ENCODE peak calls at places on chromosomes 2 and 18, in four cellular contexts. One of them, this sample, is unnamed. For H3K27me3, the result is how much of the 10 kb centered on the place peaks cover.

GRCh38 chr2:170039401-170040172 is 138.4 kb upstream of the MYO3B start:
- DNase-seq in right lobe of liver: no peak
- DNase-seq in GM12878: no peak
- DNase-seq in body of pancreas: no peak
- DNase-seq in this sample: no peak

GRCh38 chr2:217289909-217290283 is 430.0 kb upstream of the TNP1 start:
- DNase-seq in right lobe of liver: no peak
- DNase-seq in body of pancreas: peak
- DNase-seq in GM12878: no peak
- DNase-seq in this sample: peak

GRCh38 chr2:231714639-231715498 is 6.5 kb downstream of the PTMA start:
- DNase-seq in body of pancreas: peak
- DNase-seq in right lobe of liver: peak
- DNase-seq in GM12878: peak
- DNase-seq in this sample: peak

GRCh38 chr2:232316382-232317190 is 62.0 kb upstream of the ALPP start:
- DNase-seq in GM12878: no peak
- DNase-seq in body of pancreas: no peak
- DNase-seq in right lobe of liver: no peak
- DNase-seq in this sample: no peak

GRCh38 chr2:175004730-175004979 is 526 bp downstream of the CHN1 start:
- DNase-seq in GM12878: no peak
- DNase-seq in right lobe of liver: no peak
- DNase-seq in body of pancreas: peak
- DNase-seq in this sample: peak

GRCh38 chr2:9333591-9334171 is 89.6 kb downstream of the ITGB1BP1 start:
- DNase-seq in GM12878: no peak
- DNase-seq in body of pancreas: peak
- DNase-seq in right lobe of liver: peak
- DNase-seq in this sample: peak

GRCh38 chr18:32698148-32698547 is 74.7 kb downstream of the KLHL14 start:
- DNase-seq in right lobe of liver: no peak
- DNase-seq in body of pancreas: no peak
- DNase-seq in GM12878: no peak
- DNase-seq in this sample: no peak

GRCh38 chr2:235658371-235659174 is 164.7 kb downstream of the AGAP1 start:
- DNase-seq in right lobe of liver: no peak
- DNase-seq in body of pancreas: no peak
- DNase-seq in GM12878: no peak
- DNase-seq in this sample: no peak

GRCh38 chr2:10389596-10389995 is 58.5 kb downstream of the ODC1 start:
- DNase-seq in body of pancreas: no peak
- DNase-seq in right lobe of liver: no peak
- DNase-seq in GM12878: no peak
- DNase-seq in this sample: no peak

GRCh38 chr2:237150831-237151230 is 65.1 kb downstream of the COPS8 start:
- DNase-seq in right lobe of liver: no peak
- DNase-seq in GM12878: no peak
- DNase-seq in body of pancreas: no peak
- DNase-seq in this sample: no peak

GRCh38 chr2:230225486-230225885 is at the start of gene SP140:
- DNase-seq in right lobe of liver: no peak
- DNase-seq in body of pancreas: peak
- DNase-seq in GM12878: peak
- DNase-seq in this sample: no peak

GRCh38 chr2:161028581-161028980 is 131.6 kb upstream of the TANK start:
- DNase-seq in body of pancreas: no peak
- DNase-seq in right lobe of liver: no peak
- DNase-seq in GM12878: no peak
- DNase-seq in this sample: no peak

GRCh38 chr2:157355618-157356017 is 30.0 kb upstream of the ERMN start:
- DNase-seq in GM12878: no peak
- DNase-seq in body of pancreas: no peak
- DNase-seq in right lobe of liver: no peak
- DNase-seq in this sample: no peak

GRCh38 chr18:32019251-32019943 is 772 bp downstream of the RNF125 start:
- DNase-seq in GM12878: no peak
- DNase-seq in right lobe of liver: peak
- DNase-seq in body of pancreas: peak
- DNase-seq in this sample: peak

GRCh38 chr2:27884546-27884945 is 5.6 kb downstream of the RBKS start:
- DNase-seq in body of pancreas: no peak
- DNase-seq in GM12878: no peak
- DNase-seq in right lobe of liver: no peak
- DNase-seq in this sample: no peak

GRCh38 chr2:239165206-239165831 is 235.5 kb downstream of the HDAC4 start:
- DNase-seq in body of pancreas: no peak
- DNase-seq in right lobe of liver: peak
- DNase-seq in GM12878: no peak
- DNase-seq in this sample: no peak

GRCh38 chr2:102048465-102048864 is 56.7 kb downstream of the IL1R2 start:
- DNase-seq in right lobe of liver: no peak
- DNase-seq in GM12878: no peak
- DNase-seq in body of pancreas: no peak
- DNase-seq in this sample: peak

GRCh38 chr2:18976112-18976961 is 382.1 kb downstream of the OSR1 start:
- DNase-seq in right lobe of liver: no peak
- DNase-seq in GM12878: no peak
- DNase-seq in body of pancreas: no peak
- DNase-seq in this sample: no peak

GRCh38 chr18:24417465-24417864 is 9.0 kb upstream of the IMPACT start:
- DNase-seq in body of pancreas: no peak
- DNase-seq in GM12878: no peak
- DNase-seq in right lobe of liver: no peak
- DNase-seq in this sample: no peak

GRCh38 chr2:84297155-84297554 is 161.9 kb downstream of the SUCLG1 start:
- DNase-seq in body of pancreas: no peak
- DNase-seq in GM12878: no peak
- DNase-seq in right lobe of liver: no peak
- DNase-seq in this sample: no peak

GRCh38 chr18:74930616-74931015 is 278.3 kb downstream of the PTGR3 start:
- DNase-seq in right lobe of liver: no peak
- DNase-seq in body of pancreas: no peak
- DNase-seq in GM12878: no peak
- DNase-seq in this sample: no peak

GRCh38 chr18:74935411-74935810 is 273.5 kb downstream of the PTGR3 start:
- DNase-seq in GM12878: no peak
- DNase-seq in right lobe of liver: no peak
- DNase-seq in body of pancreas: no peak
- DNase-seq in this sample: no peak

GRCh38 chr18:74929110-74929509 is 279.8 kb downstream of the PTGR3 start:
- DNase-seq in right lobe of liver: no peak
- DNase-seq in GM12878: no peak
- DNase-seq in body of pancreas: peak
- DNase-seq in this sample: peak

GRCh38 chr18:74936343-74936742 is 272.6 kb downstream of the PTGR3 start:
- DNase-seq in body of pancreas: no peak
- DNase-seq in right lobe of liver: no peak
- DNase-seq in GM12878: no peak
- DNase-seq in this sample: no peak

GRCh38 chr18:74933930-74934329 is 275.0 kb downstream of the PTGR3 start:
- DNase-seq in body of pancreas: no peak
- DNase-seq in GM12878: no peak
- DNase-seq in right lobe of liver: no peak
- DNase-seq in this sample: no peak
- H3K27ac ChIP-seq in body of pancreas: no peak
- H3K27ac ChIP-seq in GM12878: no peak
- H3K27ac ChIP-seq in right lobe of liver: no peak
- H3K27ac ChIP-seq in this sample: no peak

GRCh38 chr2:44928660-44929471 is 12.6 kb upstream of the SIX3 start:
- DNase-seq in body of pancreas: no peak
- DNase-seq in GM12878: no peak
- DNase-seq in right lobe of liver: no peak
- DNase-seq in this sample: no peak
- H3K27me3 ChIP-seq in body of pancreas: under half
- H3K27me3 ChIP-seq in GM12878: under half
- H3K27me3 ChIP-seq in right lobe of liver: under half
- H3K27me3 ChIP-seq in this sample: half or more

GRCh38 chr2:11789243-11789642 is 42.8 kb downstream of the LPIN1 start:
- DNase-seq in GM12878: no peak
- DNase-seq in body of pancreas: no peak
- DNase-seq in right lobe of liver: no peak
- DNase-seq in this sample: no peak
- TF ChIP-seq POLR2A in GM12878: no peak
- TF ChIP-seq POLR2A in body of pancreas: no peak
- TF ChIP-seq POLR2A in right lobe of liver: no peak
- TF ChIP-seq POLR2A in this sample: no peak

GRCh38 chr2:137942785-137943034 is 21.6 kb upstream of the HNMT start:
- DNase-seq in body of pancreas: no peak
- DNase-seq in right lobe of liver: no peak
- DNase-seq in GM12878: no peak
- DNase-seq in this sample: no peak
- H3K27ac ChIP-seq in body of pancreas: no peak
- H3K27ac ChIP-seq in right lobe of liver: peak
- H3K27ac ChIP-seq in GM12878: no peak
- H3K27ac ChIP-seq in this sample: no peak

DNA sequence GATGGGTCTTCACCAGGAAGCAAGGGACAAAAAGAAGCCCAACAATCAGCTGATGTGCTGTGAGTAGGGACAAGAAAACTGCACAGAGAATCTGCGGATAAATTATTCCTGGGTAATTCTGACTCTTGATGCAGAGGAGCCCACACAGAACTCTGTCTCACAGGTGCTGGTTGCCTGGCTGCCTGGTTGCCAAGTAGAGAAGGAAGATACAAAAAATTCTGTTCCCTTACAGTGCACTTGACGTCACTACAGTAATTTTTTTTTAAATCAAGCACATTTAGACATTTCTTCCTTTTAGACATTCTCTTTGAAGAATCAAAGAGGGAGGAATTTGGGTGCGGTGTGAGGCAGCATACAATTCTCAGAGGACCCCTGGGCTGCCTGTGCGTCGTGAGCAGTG is 152.1 kb upstream of the SIX3 start:
- DNase-seq in right lobe of liver: no peak
- DNase-seq in GM12878: no peak
- DNase-seq in body of pancreas: no peak
- DNase-seq in this sample: no peak
- H3K27me3 ChIP-seq in right lobe of liver: under half
- H3K27me3 ChIP-seq in GM12878: under half
- H3K27me3 ChIP-seq in body of pancreas: under half
- H3K27me3 ChIP-seq in this sample: under half

GRCh38 chr2:85307527-85307897 is 20.3 kb downstream of the TGOLN2 start:
- DNase-seq in GM12878: no peak
- DNase-seq in body of pancreas: no peak
- DNase-seq in right lobe of liver: no peak
- DNase-seq in this sample: no peak

GRCh38 chr2:85308201-85308600 is 19.6 kb downstream of the TGOLN2 start:
- DNase-seq in body of pancreas: no peak
- DNase-seq in GM12878: no peak
- DNase-seq in right lobe of liver: no peak
- DNase-seq in this sample: no peak

GRCh38 chr2:85310330-85310729 is 17.5 kb downstream of the TGOLN2 start:
- DNase-seq in GM12878: no peak
- DNase-seq in right lobe of liver: no peak
- DNase-seq in body of pancreas: no peak
- DNase-seq in this sample: no peak

GRCh38 chr2:85309699-85310321 is 18.0 kb downstream of the TGOLN2 start:
- DNase-seq in GM12878: no peak
- DNase-seq in body of pancreas: no peak
- DNase-seq in right lobe of liver: no peak
- DNase-seq in this sample: no peak

GRCh38 chr2:85308951-85309555 is 18.7 kb downstream of the TGOLN2 start:
- DNase-seq in body of pancreas: peak
- DNase-seq in right lobe of liver: peak
- DNase-seq in GM12878: no peak
- DNase-seq in this sample: peak
- TF ChIP-seq POLR2A in body of pancreas: no peak
- TF ChIP-seq POLR2A in right lobe of liver: no peak
- TF ChIP-seq POLR2A in GM12878: no peak
- TF ChIP-seq POLR2A in this sample: no peak

GRCh38 chr18:77107218-77107815 is 25.3 kb downstream of the MBP start:
- DNase-seq in GM12878: no peak
- DNase-seq in body of pancreas: no peak
- DNase-seq in right lobe of liver: no peak
- DNase-seq in this sample: no peak
- H3K27ac ChIP-seq in GM12878: peak
- H3K27ac ChIP-seq in body of pancreas: peak
- H3K27ac ChIP-seq in right lobe of liver: peak
- H3K27ac ChIP-seq in this sample: no peak

This sample was measured in adrenal gland.